ENCODE peak calls at places on chromosomes 7 and 10, in five cellular contexts. One of them, this sample, is unnamed.

GRCh38 chr10:5493698-5494097 is 5.7 kb downstream of the CALML5 start:
- DNase-seq in heart right ventricle: no peak
- DNase-seq in amygdala: no peak
- DNase-seq in CD4-positive, CD25-positive, alpha-beta regulatory T cell: no peak
- DNase-seq in type B pancreatic cell: no peak
- DNase-seq in this sample: no peak

GRCh38 chr7:106190589-106191330 is 78.6 kb upstream of the SYPL1 start:
- DNase-seq in amygdala: no peak
- DNase-seq in CD4-positive, CD25-positive, alpha-beta regulatory T cell: no peak
- DNase-seq in type B pancreatic cell: no peak
- DNase-seq in heart right ventricle: no peak
- DNase-seq in this sample: no peak

GRCh38 chr7:101232141-101232821 is 5.3 kb downstream of the CLDN15 start:
- DNase-seq in heart right ventricle: no peak
- DNase-seq in type B pancreatic cell: no peak
- DNase-seq in CD4-positive, CD25-positive, alpha-beta regulatory T cell: no peak
- DNase-seq in amygdala: no peak
- DNase-seq in this sample: no peak

GRCh38 chr7:92293887-92294616 is 48.3 kb downstream of the ANKIB1 start:
- DNase-seq in type B pancreatic cell: no peak
- DNase-seq in heart right ventricle: no peak
- DNase-seq in CD4-positive, CD25-positive, alpha-beta regulatory T cell: no peak
- DNase-seq in amygdala: no peak
- DNase-seq in this sample: no peak

GRCh38 chr7:102079140-102080002 is 207.3 kb upstream of the SH2B2 start:
- DNase-seq in amygdala: no peak
- DNase-seq in type B pancreatic cell: no peak
- DNase-seq in heart right ventricle: no peak
- DNase-seq in CD4-positive, CD25-positive, alpha-beta regulatory T cell: no peak
- DNase-seq in this sample: no peak

GRCh38 chr7:116258734-116259133 is 48.4 kb downstream of the TES start:
- DNase-seq in amygdala: no peak
- DNase-seq in CD4-positive, CD25-positive, alpha-beta regulatory T cell: no peak
- DNase-seq in type B pancreatic cell: no peak
- DNase-seq in heart right ventricle: no peak
- DNase-seq in this sample: no peak

GRCh38 chr10:79073784-79074432 is 5.1 kb downstream of the ZMIZ1 start:
- DNase-seq in type B pancreatic cell: no peak
- DNase-seq in heart right ventricle: peak; percentile 59
- DNase-seq in CD4-positive, CD25-positive, alpha-beta regulatory T cell: no peak
- DNase-seq in amygdala: no peak
- DNase-seq in this sample: no peak

GRCh38 chr10:133438711-133439273 is 14.4 kb upstream of the SPRN start:
- DNase-seq in type B pancreatic cell: peak; percentile 44
- DNase-seq in heart right ventricle: no peak
- DNase-seq in CD4-positive, CD25-positive, alpha-beta regulatory T cell: no peak
- DNase-seq in amygdala: no peak
- DNase-seq in this sample: no peak

GRCh38 chr7:134431805-134432204 is 27.1 kb downstream of the AKR1B1 start:
- DNase-seq in CD4-positive, CD25-positive, alpha-beta regulatory T cell: no peak
- DNase-seq in heart right ventricle: no peak
- DNase-seq in type B pancreatic cell: no peak
- DNase-seq in amygdala: no peak
- DNase-seq in this sample: no peak

GRCh38 chr7:158646766-158647474 is 57.7 kb downstream of the NCAPG2 start:
- DNase-seq in type B pancreatic cell: no peak
- DNase-seq in heart right ventricle: no peak
- DNase-seq in amygdala: no peak
- DNase-seq in CD4-positive, CD25-positive, alpha-beta regulatory T cell: no peak
- DNase-seq in this sample: no peak

GRCh38 chr10:114735946-114736345 is 77.9 kb upstream of the ABLIM1 start:
- DNase-seq in type B pancreatic cell: no peak
- DNase-seq in amygdala: no peak
- DNase-seq in heart right ventricle: no peak
- DNase-seq in CD4-positive, CD25-positive, alpha-beta regulatory T cell: no peak
- DNase-seq in this sample: no peak

GRCh38 chr10:10915215-10915614 is 102.5 kb upstream of the CELF2 start:
- DNase-seq in CD4-positive, CD25-positive, alpha-beta regulatory T cell: no peak
- DNase-seq in heart right ventricle: no peak
- DNase-seq in type B pancreatic cell: no peak
- DNase-seq in amygdala: no peak
- DNase-seq in this sample: no peak

GRCh38 chr7:32299133-32299702 is 191.0 kb downstream of the LSM5 start:
- DNase-seq in type B pancreatic cell: no peak
- DNase-seq in heart right ventricle: peak; percentile 69
- DNase-seq in CD4-positive, CD25-positive, alpha-beta regulatory T cell: no peak
- DNase-seq in amygdala: no peak
- DNase-seq in this sample: no peak

GRCh38 chr10:21161090-21161625 is 264.0 kb upstream of the NEBL start:
- DNase-seq in amygdala: no peak
- DNase-seq in CD4-positive, CD25-positive, alpha-beta regulatory T cell: no peak
- DNase-seq in heart right ventricle: no peak
- DNase-seq in type B pancreatic cell: no peak
- DNase-seq in this sample: no peak

GRCh38 chr7:149147730-149148653 is 739 bp downstream of the ZNF398 start:
- DNase-seq in type B pancreatic cell: peak; percentile 77
- DNase-seq in CD4-positive, CD25-positive, alpha-beta regulatory T cell: peak; percentile 57
- DNase-seq in heart right ventricle: peak; percentile 62
- DNase-seq in amygdala: peak; percentile 51
- DNase-seq in this sample: peak; percentile 74

GRCh38 chr7:143205560-143206293 is 16.1 kb upstream of the TAS2R40 start:
- DNase-seq in type B pancreatic cell: no peak
- DNase-seq in amygdala: peak; percentile 17
- DNase-seq in CD4-positive, CD25-positive, alpha-beta regulatory T cell: no peak
- DNase-seq in heart right ventricle: no peak
- DNase-seq in this sample: no peak

GRCh38 chr7:68544851-68545250 is 1053.4 kb upstream of the AUTS2 start:
- DNase-seq in type B pancreatic cell: no peak
- DNase-seq in amygdala: no peak
- DNase-seq in heart right ventricle: no peak
- DNase-seq in CD4-positive, CD25-positive, alpha-beta regulatory T cell: no peak
- DNase-seq in this sample: no peak

GRCh38 chr7:23628370-23628769 is 31.2 kb downstream of the CCDC126 start:
- DNase-seq in amygdala: no peak
- DNase-seq in type B pancreatic cell: no peak
- DNase-seq in CD4-positive, CD25-positive, alpha-beta regulatory T cell: no peak
- DNase-seq in heart right ventricle: no peak
- DNase-seq in this sample: no peak

GRCh38 chr10:17452060-17452894 is 2.1 kb downstream of the ST8SIA6 start:
- DNase-seq in heart right ventricle: no peak
- DNase-seq in amygdala: no peak
- DNase-seq in CD4-positive, CD25-positive, alpha-beta regulatory T cell: no peak
- DNase-seq in type B pancreatic cell: no peak
- DNase-seq in this sample: no peak

GRCh38 chr10:102435529-102436233 is 3.3 kb upstream of the CUEDC2 start:
- DNase-seq in heart right ventricle: no peak
- DNase-seq in CD4-positive, CD25-positive, alpha-beta regulatory T cell: no peak
- DNase-seq in amygdala: no peak
- DNase-seq in type B pancreatic cell: no peak
- DNase-seq in this sample: peak; percentile 79

GRCh38 chr7:10802011-10802410 is 171.7 kb upstream of the PHF14 start:
- DNase-seq in heart right ventricle: no peak
- DNase-seq in type B pancreatic cell: no peak
- DNase-seq in amygdala: no peak
- DNase-seq in CD4-positive, CD25-positive, alpha-beta regulatory T cell: no peak
- DNase-seq in this sample: no peak

GRCh38 chr10:97743169-97743945 is 6.4 kb downstream of the ZFYVE27 start:
- DNase-seq in heart right ventricle: no peak
- DNase-seq in CD4-positive, CD25-positive, alpha-beta regulatory T cell: no peak
- DNase-seq in type B pancreatic cell: no peak
- DNase-seq in amygdala: no peak
- DNase-seq in this sample: peak; percentile 8

GRCh38 chr10:55786461-55786860 is 574.6 kb downstream of the ZWINT start:
- DNase-seq in type B pancreatic cell: no peak
- DNase-seq in amygdala: no peak
- DNase-seq in CD4-positive, CD25-positive, alpha-beta regulatory T cell: no peak
- DNase-seq in heart right ventricle: no peak
- DNase-seq in this sample: no peak

GRCh38 chr10:44619975-44620374 is 235.1 kb upstream of the CXCL12 start:
- DNase-seq in amygdala: no peak
- DNase-seq in heart right ventricle: no peak
- DNase-seq in type B pancreatic cell: no peak
- DNase-seq in CD4-positive, CD25-positive, alpha-beta regulatory T cell: no peak
- DNase-seq in this sample: no peak

This sample was measured in natural killer cell treated with Interleukin-12 subunit alpha and Interleukin-12 subunit beta and Interleukin-15 and Interleukin-18, amount 100 ng/mL, for 72 hours.